ENCODE peak calls at places on chromosomes 4 and X, in seven cellular contexts. I is Caco-2, X is breast epithelium, F is GM06990, G is choroid plexus epithelial cell, J is lower leg skin, K is right lobe of liver. Y is an unnamed sample.

GRCh38 chr4:13202731-13203519 is 281.2 kb downstream of the RAB28 start:
- DNase-seq in I (no peak), X (no peak), F (no peak), G (no peak), J (no peak), K (no peak), Y (no peak)

GRCh38 chr4:31234494-31234893 is 514.3 kb downstream of the PCDH7 start:
- DNase-seq in I (peak), X (no peak), F (peak), G (no peak), J (no peak), K (no peak), Y (no peak)

GRCh38 chr4:47623916-47624554 is 139.0 kb downstream of the ATP10D start:
- DNase-seq in I (no peak), X (no peak), F (no peak), G (peak), J (no peak), K (no peak), Y (no peak)

GRCh38 chrX:132984058-132984650 is 25.7 kb upstream of the HS6ST2 start:
- DNase-seq in I (no peak), X (no peak), F (no peak), G (no peak), J (peak), K (no peak), Y (peak)

GRCh38 chr4:183618681-183619080 is 40.3 kb downstream of the RWDD4 start:
- DNase-seq in I (peak), X (no peak), F (no peak), G (peak), J (no peak), K (peak), Y (no peak)

GRCh38 chr4:32161382-32161781 is 1441.2 kb downstream of the PCDH7 start:
- DNase-seq in I (no peak), X (no peak), F (no peak), G (peak), J (no peak), K (no peak), Y (no peak)

GRCh38 chr4:11821774-11822430 is 393.2 kb upstream of the HS3ST1 start:
- DNase-seq in I (no peak), X (no peak), F (no peak), G (no peak), J (no peak), K (no peak), Y (no peak)

GRCh38 chrX:39855748-39856129 is 242.0 kb downstream of the BCOR start:
- DNase-seq in I (no peak), X (no peak), F (peak), G (no peak), J (no peak), K (no peak), Y (peak)

GRCh38 chr4:177448850-177449249 is 6.6 kb upstream of the AGA start:
- DNase-seq in I (no peak), X (no peak), F (no peak), G (peak), J (no peak), K (no peak), Y (no peak)

GRCh38 chrX:45900751-45901150 is 644.5 kb downstream of the ZNF674 start:
- DNase-seq in I (no peak), X (no peak), F (no peak), G (peak), J (no peak), K (no peak), Y (no peak)

GRCh38 chr4:11700751-11701226 is 272.1 kb upstream of the HS3ST1 start:
- DNase-seq in I (no peak), X (no peak), F (no peak), G (peak), J (no peak), K (no peak), Y (no peak)

GRCh38 chr4:187218705-187219245 is 495.1 kb upstream of the FAT1 start:
- DNase-seq in I (no peak), X (no peak), F (no peak), G (no peak), J (no peak), K (no peak), Y (no peak)

GRCh38 chrX:17596546-17597205 is 140.6 kb upstream of the SCML1 start:
- DNase-seq in I (peak), X (no peak), F (no peak), G (no peak), J (no peak), K (no peak), Y (no peak)

GRCh38 chr4:97639961-97640360 is 503.3 kb downstream of the STPG2 start:
- DNase-seq in I (no peak), X (no peak), F (no peak), G (no peak), J (no peak), K (no peak), Y (no peak)

GRCh38 chr4:52868138-52868537 is 6.0 kb downstream of the RASL11B start:
- DNase-seq in I (peak), X (no peak), F (no peak), G (peak), J (no peak), K (no peak), Y (peak)

GRCh38 chr4:69308634-69309033 is 28.4 kb downstream of the UGT2B28 start:
- DNase-seq in I (no peak), X (no peak), F (no peak), G (no peak), J (no peak), K (no peak), Y (no peak)

GRCh38 chrX:18613930-18614639 is 57.8 kb downstream of the RS1 start:
- DNase-seq in I (no peak), X (no peak), F (no peak), G (no peak), J (no peak), K (no peak), Y (no peak)

GRCh38 chrX:12986886-12987285 is 12.0 kb downstream of the TMSB4X start:
- DNase-seq in I (no peak), X (no peak), F (no peak), G (no peak), J (no peak), K (no peak), Y (no peak)

GRCh38 chr4:6235901-6236625 is 33.6 kb upstream of the WFS1 start:
- DNase-seq in I (no peak), X (peak), F (no peak), G (peak), J (peak), K (no peak), Y (no peak)

GRCh38 chr4:76035799-76036389 is at the start of gene CXCL11:
- DNase-seq in I (no peak), X (no peak), F (no peak), G (no peak), J (no peak), K (no peak), Y (no peak)

GRCh38 chrX:111318901-111319300 is 48.6 kb upstream of the CAPN6 start:
- DNase-seq in I (no peak), X (no peak), F (no peak), G (no peak), J (no peak), K (no peak), Y (no peak)

GRCh38 chrX:111322231-111322855 is 52.1 kb upstream of the CAPN6 start:
- DNase-seq in I (no peak), X (no peak), F (no peak), G (peak), J (no peak), K (no peak), Y (no peak)

DNA sequence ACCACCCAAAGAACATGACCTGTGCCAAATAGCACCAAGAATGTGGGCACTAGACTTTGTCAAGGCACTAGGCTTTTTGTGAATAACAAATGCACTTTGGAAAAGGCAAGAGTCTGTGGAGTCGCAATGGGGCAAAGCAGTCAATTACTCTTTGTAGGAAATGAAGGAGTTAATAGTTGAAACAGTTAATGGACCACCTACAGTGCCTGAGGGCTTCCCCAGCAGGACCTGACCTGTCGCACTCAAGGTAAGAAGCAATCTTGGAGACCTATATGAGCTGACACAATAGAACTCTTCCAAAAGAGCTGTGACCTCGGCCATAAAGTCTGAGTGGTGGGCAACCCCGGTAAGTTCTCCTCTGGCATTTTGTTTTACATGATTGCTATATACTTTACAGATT is 49.2 kb upstream of the CAPN6 start:
- DNase-seq in I (no peak), X (no peak), F (no peak), G (no peak), J (no peak), K (no peak), Y (no peak)
- H3K4me3 ChIP-seq in I (no peak), X (no peak), F (no peak), G (no peak), J (no peak), K (no peak), Y (no peak)

GRCh38 chrX:155026420-155026726 is 271 bp upstream of the FUNDC2 start:
- DNase-seq in I (no peak), X (no peak), F (no peak), G (no peak), J (no peak), K (no peak), Y (no peak)

GRCh38 chrX:155026727-155027508 is at the start of gene FUNDC2:
- DNase-seq in I (peak), X (peak), F (peak), G (peak), J (peak), K (peak), Y (peak)

GRCh38 chrX:155027509-155028066 is 944 bp downstream of the FUNDC2 start:
- DNase-seq in I (no peak), X (no peak), F (no peak), G (peak), J (no peak), K (no peak), Y (no peak)

GRCh38 chrX:155028749-155029360 is 2.2 kb downstream of the FUNDC2 start:
- DNase-seq in I (no peak), X (no peak), F (no peak), G (peak), J (no peak), K (no peak), Y (no peak)

DNA sequence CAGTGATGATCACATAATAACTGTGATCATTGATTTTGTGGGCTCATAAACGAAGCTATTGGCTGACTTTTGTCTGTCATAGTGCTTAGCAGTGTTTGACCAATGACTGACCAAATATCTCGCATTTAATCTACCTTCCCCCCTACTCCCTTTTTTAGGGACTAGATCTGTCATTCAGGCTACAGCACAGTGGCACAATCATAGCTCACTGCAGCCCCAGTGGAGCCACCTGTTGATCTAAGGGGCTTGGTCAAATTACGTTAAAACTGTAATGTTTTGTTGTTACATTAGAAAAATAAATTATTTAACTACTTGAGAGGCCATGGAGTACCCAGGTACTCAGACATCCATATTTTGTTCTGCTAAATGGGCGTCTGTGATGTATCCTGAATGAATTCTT is 1.5 kb downstream of the FUNDC2 start:
- DNase-seq in I (no peak), X (no peak), F (no peak), G (no peak), J (no peak), K (no peak), Y (no peak)
- H3K4me3 ChIP-seq in I (peak), X (peak), F (peak), G (no peak), J (no peak), K (peak), Y (peak)

DNA sequence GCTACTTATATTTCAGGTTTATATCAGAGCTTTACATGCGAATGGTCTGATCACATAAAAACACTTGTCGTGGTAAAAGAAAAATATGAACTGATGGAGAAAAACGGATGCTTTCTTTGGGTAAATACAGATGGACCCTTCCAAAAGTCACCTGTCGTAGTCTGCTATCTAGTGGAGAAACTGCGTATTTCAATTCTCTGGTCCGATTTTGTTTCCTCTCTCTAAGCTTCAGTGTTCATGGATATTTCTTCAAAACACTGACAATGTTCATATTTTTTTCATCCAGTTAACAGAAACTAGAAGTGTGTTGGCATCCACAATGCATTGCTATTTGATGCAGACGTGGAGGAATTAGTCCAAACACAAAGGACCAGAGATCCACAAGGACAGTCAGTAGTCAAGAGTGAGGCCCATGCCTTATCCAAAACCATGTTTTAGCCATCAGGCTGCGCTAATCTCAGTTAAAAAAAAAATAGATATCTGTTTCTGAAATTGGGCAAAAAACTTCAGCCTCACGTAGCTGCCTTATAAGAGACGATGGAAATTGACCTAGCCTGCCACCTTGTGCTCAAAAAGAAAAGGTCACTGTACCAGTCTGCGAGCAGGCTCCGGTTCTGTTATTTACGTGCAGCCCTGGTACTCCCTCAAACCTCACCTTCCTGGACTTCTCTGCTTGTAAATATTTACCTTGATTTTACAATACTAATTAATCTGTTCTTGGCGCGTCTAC is 16.0 kb downstream of the MEPE start:
- DNase-seq in I (no peak), X (no peak), F (no peak), G (peak), J (no peak), K (peak), Y (peak)
- H3K4me3 ChIP-seq in I (no peak), X (peak), F (no peak), G (no peak), J (no peak), K (no peak), Y (peak)

GRCh38 chrX:23785564-23785963 is 2.6 kb downstream of the SAT1 start:
- DNase-seq in I (no peak), X (no peak), F (no peak), G (peak), J (no peak), K (no peak), Y (no peak)

GRCh38 chrX:23782863-23783568 is at the start of gene SAT1:
- DNase-seq in I (peak), X (peak), F (peak), G (peak), J (peak), K (peak), Y (peak)

GRCh38 chrX:23783569-23784486 is 855 bp downstream of the SAT1 start:
- DNase-seq in I (no peak), X (no peak), F (peak), G (peak), J (no peak), K (no peak), Y (no peak)

GRCh38 chrX:23786268-23786815 is 3.4 kb downstream of the SAT1 start:
- DNase-seq in I (no peak), X (no peak), F (no peak), G (peak), J (no peak), K (no peak), Y (no peak)

GRCh38 chrX:23784487-23785301 is 1.7 kb downstream of the SAT1 start:
- DNase-seq in I (no peak), X (no peak), F (no peak), G (peak), J (no peak), K (no peak), Y (no peak)
- H3K4me3 ChIP-seq in I (peak), X (peak), F (peak), G (peak), J (peak), K (peak), Y (no peak)

GRCh38 chr4:104589264-104589868 is 94.7 kb upstream of the CXXC4 start:
- DNase-seq in I (no peak), X (no peak), F (no peak), G (no peak), J (no peak), K (no peak), Y (no peak)

GRCh38 chr4:104592894-104593470 is 98.3 kb upstream of the CXXC4 start:
- DNase-seq in I (no peak), X (no peak), F (no peak), G (peak), J (no peak), K (no peak), Y (no peak)

GRCh38 chr4:104596189-104596588 is 101.5 kb upstream of the CXXC4 start:
- DNase-seq in I (no peak), X (no peak), F (no peak), G (no peak), J (no peak), K (no peak), Y (no peak)

GRCh38 chr4:104591505-104591904 is 96.8 kb upstream of the CXXC4 start:
- DNase-seq in I (no peak), X (peak), F (no peak), G (no peak), J (no peak), K (no peak), Y (peak)
- H3K4me3 ChIP-seq in I (no peak), X (no peak), F (no peak), G (no peak), J (no peak), K (no peak), Y (no peak)